ENCODE peak calls at places on chromosomes 1 and 21, in four cellular contexts. O is progenitor cell of endocrine pancreas, D is NCI-H1105, J is nephron progenitor cell. K is an unnamed sample.

GRCh38 chr1:116834605-116835004 is 75.1 kb upstream of the PTGFRN start:
- DNase-seq in O (no peak), D (no peak), J (no peak), K (no peak)

GRCh38 chr1:234458352-234459027 is 20.5 kb downstream of the TARBP1 start:
- DNase-seq in O (no peak), D (no peak), J (no peak), K (no peak)

GRCh38 chr21:43299441-43300277 is 127.3 kb downstream of the SIK1 start:
- DNase-seq in O (no peak), D (no peak), J (no peak), K (no peak)

GRCh38 chr1:246798606-246799496 is 74.6 kb downstream of the SCCPDH start:
- DNase-seq in O (no peak), D (no peak), J (no peak), K (no peak)

GRCh38 chr1:7373936-7374760 is 396.9 kb upstream of the VAMP3 start:
- DNase-seq in O (no peak), D (no peak), J (no peak), K (no peak)

GRCh38 chr1:71717186-71717585 is 565.2 kb downstream of the NEGR1 start:
- DNase-seq in O (no peak), D (no peak), J (no peak), K (no peak)

GRCh38 chr1:53919675-53920066 is 25.7 kb downstream of the DIO1 start:
- DNase-seq in O (no peak), D (no peak), J (no peak), K (no peak)

GRCh38 chr1:68600049-68600661 is 103.3 kb upstream of the DEPDC1 start:
- DNase-seq in O (no peak), D (no peak), J (no peak), K (no peak)

GRCh38 chr1:18581420-18581880 is 49.2 kb upstream of the PAX7 start:
- DNase-seq in O (peak), D (peak), J (peak), K (no peak)

GRCh38 chr1:195766709-195767108 is 841.5 kb downstream of the KCNT2 start:
- DNase-seq in O (no peak), D (no peak), J (no peak), K (no peak)

GRCh38 chr1:223471566-223471965 is 78.4 kb downstream of the CCDC185 start:
- DNase-seq in O (no peak), D (no peak), J (no peak), K (no peak)

GRCh38 chr1:18531503-18531845 is 50.7 kb downstream of the KLHDC7A start:
- DNase-seq in O (no peak), D (no peak), J (no peak), K (no peak)

GRCh38 chr1:196732526-196732925 is 42.1 kb upstream of the CFHR3 start:
- DNase-seq in O (no peak), D (no peak), J (no peak), K (no peak)

GRCh38 chr1:181095763-181096184 is 7.3 kb downstream of the IER5 start:
- DNase-seq in O (no peak), D (no peak), J (no peak), K (no peak)

GRCh38 chr1:54980528-54981241 is at the start of gene TMEM61:
- DNase-seq in O (no peak), D (no peak), J (peak), K (no peak)

GRCh38 chr1:3886691-3887090 is 13.4 kb downstream of the C1orf174 start:
- DNase-seq in O (no peak), D (no peak), J (no peak), K (no peak)

GRCh38 chr1:21898326-21899155 is 38.6 kb downstream of the HSPG2 start:
- DNase-seq in O (no peak), D (no peak), J (no peak), K (no peak)

GRCh38 chr1:235131961-235132360 is 3.3 kb upstream of the TOMM20 start:
- DNase-seq in O (no peak), D (no peak), J (no peak), K (no peak)

GRCh38 chr1:201683397-201683796 is 144.5 kb downstream of the NAV1 start:
- DNase-seq in O (no peak), D (no peak), J (peak), K (no peak)

GRCh38 chr1:44405804-44406743 is 1.0 kb downstream of the RNF220 start:
- DNase-seq in O (peak), D (no peak), J (peak), K (no peak)

GRCh38 chr1:15953294-15953771 is 22.6 kb downstream of the ZBTB17 start:
- DNase-seq in O (no peak), D (no peak), J (no peak), K (no peak)

GRCh38 chr1:108051625-108052382 is 86.8 kb upstream of the VAV3 start:
- DNase-seq in O (no peak), D (peak), J (no peak), K (peak)

GRCh38 chr1:204350857-204351573 is 8.7 kb downstream of the PLEKHA6 start:
- DNase-seq in O (peak), D (peak), J (peak), K (peak)

GRCh38 chr1:28160677-28161328 is 15.7 kb downstream of the PTAFR start:
- DNase-seq in O (no peak), D (no peak), J (no peak), K (no peak)

GRCh38 chr1:85174492-85174891 is 26.3 kb downstream of the SYDE2 start:
- DNase-seq in O (no peak), D (no peak), J (no peak), K (no peak)